ENCODE peak calls at places on chromosomes 7 and 10, in ten cellular contexts. T is right lobe of liver; B is heart right ventricle; Z is substantia nigra; O is stimulated activated CD8-positive, alpha-beta memory T cell treated with anti-CD3 and anti-CD28 coated beads, Interleukin-2, amount 100 ng/mL, for 1 hour; Y is dorsolateral prefrontal cortex; E is ELR; W is neuronal stem cell; P is activated naive CD4-positive, alpha-beta T cell treated with anti-CD3 and anti-CD28 coated beads, Interleukin-2, amount 50 U/mL, for 16 hours; V is NCI-H1105. I is an unnamed sample.

GRCh38 chr7:79520543-79520942 is 67.1 kb upstream of the MAGI2 start:
- DNase-seq in V (no peak), E (peak), Y (no peak), O (no peak), P (no peak), B (no peak), T (no peak), Z (no peak), W (no peak), I (no peak)

GRCh38 chr7:25842201-25842726 is 309.7 kb upstream of the NFE2L3 start:
- DNase-seq in O (no peak), V (no peak), P (no peak), Y (no peak), T (no peak), W (no peak), B (no peak), Z (no peak), E (no peak), I (no peak)

GRCh38 chr10:88243847-88244730 is 339.0 kb downstream of the RNLS start:
- DNase-seq in T (peak), B (peak), Z (no peak), Y (no peak), O (no peak), E (peak), P (no peak), W (no peak), V (no peak), I (peak)

GRCh38 chr7:104444019-104444418 is 115.6 kb downstream of the LHFPL3 start:
- DNase-seq in E (no peak), B (no peak), O (no peak), Y (no peak), W (no peak), T (no peak), P (no peak), V (no peak), Z (no peak), I (no peak)

GRCh38 chr7:83105948-83106347 is 56.7 kb downstream of the PCLO start:
- DNase-seq in P (no peak), Z (no peak), E (no peak), W (no peak), O (no peak), B (no peak), Y (no peak), V (no peak), T (no peak), I (no peak)

GRCh38 chr10:94137747-94138146 is 144.0 kb downstream of the PLCE1 start:
- DNase-seq in V (no peak), B (no peak), E (no peak), Y (no peak), T (no peak), Z (no peak), P (no peak), W (no peak), O (no peak), I (no peak)

GRCh38 chr7:4689668-4690067 is 7.6 kb downstream of the FOXK1 start:
- DNase-seq in Y (no peak), B (no peak), E (no peak), P (no peak), W (no peak), V (no peak), Z (no peak), T (no peak), O (no peak), I (no peak)

GRCh38 chr7:150946826-150947750 is 31.0 kb downstream of the KCNH2 start:
- DNase-seq in P (peak), Y (no peak), Z (no peak), B (no peak), O (no peak), W (no peak), V (no peak), T (no peak), E (no peak), I (no peak)

GRCh38 chr10:6516277-6516676 is 63.8 kb downstream of the PRKCQ start:
- DNase-seq in O (no peak), B (no peak), V (no peak), Y (no peak), E (no peak), Z (no peak), P (no peak), W (no peak), T (no peak), I (no peak)

GRCh38 chr10:129094813-129095212 is 372.2 kb upstream of the MGMT start:
- DNase-seq in V (no peak), O (no peak), E (no peak), Y (no peak), Z (no peak), T (no peak), B (no peak), W (no peak), P (no peak), I (no peak)

GRCh38 chr7:98107313-98107691 is 640 bp downstream of the LMTK2 start:
- DNase-seq in W (no peak), O (no peak), Y (no peak), Z (no peak), T (no peak), B (no peak), V (no peak), E (peak), P (peak), I (peak)

GRCh38 chr10:74928742-74929191 is 102.4 kb downstream of the KAT6B start:
- DNase-seq in T (no peak), P (no peak), O (no peak), Y (no peak), E (no peak), W (no peak), V (no peak), Z (no peak), B (no peak), I (no peak)

GRCh38 chr7:139758388-139758787 is 19.4 kb downstream of the HIPK2 start:
- DNase-seq in B (no peak), Y (no peak), E (no peak), V (no peak), W (no peak), T (peak), Z (no peak), O (no peak), P (no peak), I (peak)

GRCh38 chr7:42959549-42959948 is 27.4 kb downstream of the MRPL32 start:
- DNase-seq in B (no peak), E (no peak), O (no peak), Z (no peak), T (no peak), W (no peak), V (no peak), P (no peak), Y (no peak), I (no peak)

GRCh38 chr10:114326794-114327193 is 77.5 kb downstream of the AFAP1L2 start:
- DNase-seq in P (no peak), E (no peak), W (no peak), B (no peak), T (no peak), O (no peak), Y (no peak), V (no peak), Z (no peak), I (no peak)

GRCh38 chr10:44788147-44788819 is 122.9 kb upstream of the TMEM72 start:
- DNase-seq in P (no peak), T (no peak), W (no peak), B (no peak), V (no peak), Z (no peak), Y (no peak), O (no peak), E (no peak), I (no peak)

GRCh38 chr10:61992059-61992460 is 90.6 kb downstream of the ARID5B start:
- DNase-seq in Z (no peak), B (no peak), T (no peak), V (no peak), O (no peak), W (no peak), Y (no peak), E (no peak), P (no peak), I (no peak)

GRCh38 chr10:125538947-125539649 is 143.9 kb downstream of the TEX36 start:
- DNase-seq in W (no peak), O (no peak), E (no peak), Z (no peak), P (no peak), Y (no peak), B (no peak), V (peak), T (no peak), I (peak)

GRCh38 chr10:43256531-43257209 is 10.2 kb downstream of the RASGEF1A start:
- DNase-seq in P (no peak), Z (no peak), T (no peak), Y (no peak), B (no peak), V (no peak), E (no peak), W (no peak), O (no peak), I (peak)

GRCh38 chr7:117072620-117073118 is 119.4 kb downstream of the ST7 start:
- DNase-seq in Y (no peak), T (peak), V (peak), W (no peak), Z (peak), O (no peak), E (no peak), B (peak), P (no peak), I (no peak)

GRCh38 chr10:6722616-6723004 is 142.5 kb upstream of the PRKCQ start:
- DNase-seq in Y (no peak), P (no peak), E (peak), Z (no peak), O (no peak), V (no peak), T (no peak), W (no peak), B (no peak), I (no peak)

GRCh38 chr10:4241724-4242345 is 456.8 kb upstream of the KLF6 start:
- DNase-seq in V (no peak), W (peak), E (peak), T (no peak), O (no peak), P (no peak), B (no peak), Z (no peak), Y (no peak), I (no peak)

GRCh38 chr7:69439040-69439439 is 159.2 kb upstream of the AUTS2 start:
- DNase-seq in Y (no peak), W (no peak), E (no peak), P (no peak), B (no peak), T (no peak), V (no peak), O (no peak), Z (no peak), I (no peak)

GRCh38 chr7:121001932-121002754 is 13.6 kb downstream of the CPED1 start:
- DNase-seq in O (no peak), T (no peak), P (no peak), Z (no peak), W (no peak), V (no peak), B (no peak), Y (no peak), E (no peak), I (no peak)

GRCh38 chr7:29921404-29922010 is 68.1 kb downstream of the SCRN1 start:
- DNase-seq in W (peak), B (no peak), Y (no peak), Z (no peak), T (peak), O (no peak), V (peak), P (peak), E (peak), I (no peak)

GRCh38 chr10:5538446-5538845 is 13.7 kb downstream of the CALML3 start:
- DNase-seq in W (no peak), O (no peak), V (no peak), T (no peak), Y (no peak), Z (no peak), B (no peak), E (peak), P (no peak), I (peak)

GRCh38 chr7:150317748-150318444 is 5.3 kb upstream of the LRRC61 start:
- DNase-seq in O (no peak), W (no peak), E (peak), Y (no peak), B (no peak), P (no peak), Z (no peak), T (no peak), V (no peak), I (no peak)

GRCh38 chr10:119493155-119493554 is 49.4 kb downstream of the RGS10 start:
- DNase-seq in Y (no peak), V (no peak), W (no peak), T (no peak), O (no peak), E (no peak), Z (no peak), P (no peak), B (no peak), I (no peak)